ENCODE peak calls at places on chromosomes 6 and 20, in ten cellular contexts. One of them, this sample, is unnamed.

GRCh38 chr6:87444362-87444761 is 28.4 kb upstream of the SLC35A1 start:
- DNase-seq in nephron progenitor cell: no peak
- DNase-seq in CD8-positive, alpha-beta T cell: no peak
- DNase-seq in ovary: no peak
- DNase-seq in spleen: no peak
- DNase-seq in PC-3: no peak
- DNase-seq in RWPE2: no peak
- DNase-seq in neural crest cell: no peak
- DNase-seq in body of pancreas: no peak
- DNase-seq in cardiac fibroblast: no peak
- DNase-seq in this sample: no peak

GRCh38 chr6:8993111-8993510 is 557.8 kb upstream of the SLC35B3 start:
- DNase-seq in nephron progenitor cell: no peak
- DNase-seq in CD8-positive, alpha-beta T cell: no peak
- DNase-seq in ovary: no peak
- DNase-seq in spleen: no peak
- DNase-seq in PC-3: no peak
- DNase-seq in RWPE2: no peak
- DNase-seq in neural crest cell: no peak
- DNase-seq in body of pancreas: no peak
- DNase-seq in cardiac fibroblast: no peak
- DNase-seq in this sample: no peak

GRCh38 chr6:25202505-25202904 is 76.7 kb upstream of the CARMIL1 start:
- DNase-seq in nephron progenitor cell: no peak
- DNase-seq in CD8-positive, alpha-beta T cell: no peak
- DNase-seq in ovary: no peak
- DNase-seq in spleen: no peak
- DNase-seq in PC-3: peak; percentile 45
- DNase-seq in RWPE2: no peak
- DNase-seq in neural crest cell: no peak
- DNase-seq in body of pancreas: no peak
- DNase-seq in cardiac fibroblast: peak; percentile 77
- DNase-seq in this sample: no peak

GRCh38 chr20:21516861-21517565 is 3.1 kb upstream of the NKX2-2 start:
- DNase-seq in nephron progenitor cell: no peak
- DNase-seq in CD8-positive, alpha-beta T cell: no peak
- DNase-seq in ovary: no peak
- DNase-seq in spleen: no peak
- DNase-seq in PC-3: no peak
- DNase-seq in RWPE2: no peak
- DNase-seq in neural crest cell: no peak
- DNase-seq in body of pancreas: no peak
- DNase-seq in cardiac fibroblast: no peak
- DNase-seq in this sample: no peak

GRCh38 chr6:3769610-3770009 is 18.1 kb upstream of the PXDC1 start:
- DNase-seq in nephron progenitor cell: no peak
- DNase-seq in CD8-positive, alpha-beta T cell: no peak
- DNase-seq in ovary: no peak
- DNase-seq in spleen: no peak
- DNase-seq in PC-3: peak; percentile 58
- DNase-seq in RWPE2: no peak
- DNase-seq in neural crest cell: no peak
- DNase-seq in body of pancreas: no peak
- DNase-seq in cardiac fibroblast: peak; percentile 63
- DNase-seq in this sample: no peak

GRCh38 chr6:152981989-152982767 is 663 bp downstream of the FBXO5 start:
- DNase-seq in nephron progenitor cell: peak; percentile 26
- DNase-seq in CD8-positive, alpha-beta T cell: no peak
- DNase-seq in ovary: peak; percentile 29
- DNase-seq in spleen: peak; percentile 90
- DNase-seq in PC-3: no peak
- DNase-seq in RWPE2: peak; percentile 42
- DNase-seq in neural crest cell: peak; percentile 13
- DNase-seq in body of pancreas: peak; percentile 31
- DNase-seq in cardiac fibroblast: no peak
- DNase-seq in this sample: peak; percentile 66

GRCh38 chr6:37324131-37325033 is 29.4 kb upstream of the RNF8 start:
- DNase-seq in nephron progenitor cell: no peak
- DNase-seq in CD8-positive, alpha-beta T cell: no peak
- DNase-seq in ovary: no peak
- DNase-seq in spleen: no peak
- DNase-seq in PC-3: peak; percentile 96
- DNase-seq in RWPE2: no peak
- DNase-seq in neural crest cell: no peak
- DNase-seq in body of pancreas: no peak
- DNase-seq in cardiac fibroblast: no peak
- DNase-seq in this sample: no peak

GRCh38 chr6:119174879-119175817 is 96.7 kb upstream of the FAM184A start:
- DNase-seq in nephron progenitor cell: no peak
- DNase-seq in CD8-positive, alpha-beta T cell: no peak
- DNase-seq in ovary: no peak
- DNase-seq in spleen: no peak
- DNase-seq in PC-3: no peak
- DNase-seq in RWPE2: no peak
- DNase-seq in neural crest cell: no peak
- DNase-seq in body of pancreas: no peak
- DNase-seq in cardiac fibroblast: peak; percentile 57
- DNase-seq in this sample: no peak

GRCh38 chr6:151869345-151869744 is 61.9 kb downstream of the ESR1 start:
- DNase-seq in nephron progenitor cell: no peak
- DNase-seq in CD8-positive, alpha-beta T cell: no peak
- DNase-seq in ovary: no peak
- DNase-seq in spleen: no peak
- DNase-seq in PC-3: no peak
- DNase-seq in RWPE2: no peak
- DNase-seq in neural crest cell: no peak
- DNase-seq in body of pancreas: no peak
- DNase-seq in cardiac fibroblast: peak; percentile 8
- DNase-seq in this sample: no peak

GRCh38 chr6:97401533-97401932 is 118.5 kb upstream of the MMS22L start:
- DNase-seq in nephron progenitor cell: no peak
- DNase-seq in CD8-positive, alpha-beta T cell: no peak
- DNase-seq in ovary: no peak
- DNase-seq in spleen: no peak
- DNase-seq in PC-3: no peak
- DNase-seq in RWPE2: no peak
- DNase-seq in neural crest cell: no peak
- DNase-seq in body of pancreas: no peak
- DNase-seq in cardiac fibroblast: peak; percentile 44
- DNase-seq in this sample: no peak

GRCh38 chr6:69976591-69977090 is 110.3 kb downstream of the COL19A1 start:
- DNase-seq in nephron progenitor cell: no peak
- DNase-seq in CD8-positive, alpha-beta T cell: no peak
- DNase-seq in ovary: no peak
- DNase-seq in spleen: no peak
- DNase-seq in PC-3: no peak
- DNase-seq in RWPE2: no peak
- DNase-seq in neural crest cell: no peak
- DNase-seq in body of pancreas: no peak
- DNase-seq in cardiac fibroblast: no peak
- DNase-seq in this sample: no peak

GRCh38 chr20:5608448-5609161 is 141.6 kb upstream of the SHLD1 start:
- DNase-seq in nephron progenitor cell: no peak
- DNase-seq in CD8-positive, alpha-beta T cell: no peak
- DNase-seq in ovary: no peak
- DNase-seq in spleen: no peak
- DNase-seq in PC-3: peak; percentile 63
- DNase-seq in RWPE2: no peak
- DNase-seq in neural crest cell: no peak
- DNase-seq in body of pancreas: no peak
- DNase-seq in cardiac fibroblast: peak; percentile 57
- DNase-seq in this sample: no peak

GRCh38 chr6:80641591-80641990 is 535.1 kb downstream of the BCKDHB start:
- DNase-seq in nephron progenitor cell: no peak
- DNase-seq in CD8-positive, alpha-beta T cell: no peak
- DNase-seq in ovary: no peak
- DNase-seq in spleen: no peak
- DNase-seq in PC-3: peak; percentile 28
- DNase-seq in RWPE2: no peak
- DNase-seq in neural crest cell: no peak
- DNase-seq in body of pancreas: no peak
- DNase-seq in cardiac fibroblast: no peak
- DNase-seq in this sample: no peak

GRCh38 chr6:69362209-69362608 is 434.6 kb downstream of the LMBRD1 start:
- DNase-seq in nephron progenitor cell: no peak
- DNase-seq in CD8-positive, alpha-beta T cell: no peak
- DNase-seq in ovary: no peak
- DNase-seq in spleen: no peak
- DNase-seq in PC-3: no peak
- DNase-seq in RWPE2: no peak
- DNase-seq in neural crest cell: no peak
- DNase-seq in body of pancreas: no peak
- DNase-seq in cardiac fibroblast: no peak
- DNase-seq in this sample: no peak

GRCh38 chr20:2399390-2399789 is 18.7 kb downstream of the TGM6 start:
- DNase-seq in nephron progenitor cell: no peak
- DNase-seq in CD8-positive, alpha-beta T cell: no peak
- DNase-seq in ovary: no peak
- DNase-seq in spleen: no peak
- DNase-seq in PC-3: no peak
- DNase-seq in RWPE2: no peak
- DNase-seq in neural crest cell: no peak
- DNase-seq in body of pancreas: no peak
- DNase-seq in cardiac fibroblast: no peak
- DNase-seq in this sample: no peak

GRCh38 chr6:69090132-69090531 is 455.1 kb downstream of the ADGRB3 start:
- DNase-seq in nephron progenitor cell: no peak
- DNase-seq in CD8-positive, alpha-beta T cell: no peak
- DNase-seq in ovary: no peak
- DNase-seq in spleen: no peak
- DNase-seq in PC-3: no peak
- DNase-seq in RWPE2: no peak
- DNase-seq in neural crest cell: no peak
- DNase-seq in body of pancreas: no peak
- DNase-seq in cardiac fibroblast: peak; percentile 36
- DNase-seq in this sample: no peak

GRCh38 chr6:138480279-138480949 is 18.9 kb downstream of the NHSL1 start:
- DNase-seq in nephron progenitor cell: no peak
- DNase-seq in CD8-positive, alpha-beta T cell: no peak
- DNase-seq in ovary: no peak
- DNase-seq in spleen: no peak
- DNase-seq in PC-3: no peak
- DNase-seq in RWPE2: no peak
- DNase-seq in neural crest cell: no peak
- DNase-seq in body of pancreas: no peak
- DNase-seq in cardiac fibroblast: no peak
- DNase-seq in this sample: no peak

GRCh38 chr20:32877507-32877906 is 18.8 kb downstream of the EFCAB8 start:
- DNase-seq in nephron progenitor cell: no peak
- DNase-seq in CD8-positive, alpha-beta T cell: no peak
- DNase-seq in ovary: no peak
- DNase-seq in spleen: no peak
- DNase-seq in PC-3: no peak
- DNase-seq in RWPE2: no peak
- DNase-seq in neural crest cell: no peak
- DNase-seq in body of pancreas: no peak
- DNase-seq in cardiac fibroblast: peak; percentile 44
- DNase-seq in this sample: no peak

GRCh38 chr6:89037156-89037900 is 43.2 kb upstream of the PNRC1 start:
- DNase-seq in nephron progenitor cell: no peak
- DNase-seq in CD8-positive, alpha-beta T cell: no peak
- DNase-seq in ovary: peak; percentile 32
- DNase-seq in spleen: no peak
- DNase-seq in PC-3: no peak
- DNase-seq in RWPE2: no peak
- DNase-seq in neural crest cell: no peak
- DNase-seq in body of pancreas: no peak
- DNase-seq in cardiac fibroblast: no peak
- DNase-seq in this sample: no peak

DNA sequence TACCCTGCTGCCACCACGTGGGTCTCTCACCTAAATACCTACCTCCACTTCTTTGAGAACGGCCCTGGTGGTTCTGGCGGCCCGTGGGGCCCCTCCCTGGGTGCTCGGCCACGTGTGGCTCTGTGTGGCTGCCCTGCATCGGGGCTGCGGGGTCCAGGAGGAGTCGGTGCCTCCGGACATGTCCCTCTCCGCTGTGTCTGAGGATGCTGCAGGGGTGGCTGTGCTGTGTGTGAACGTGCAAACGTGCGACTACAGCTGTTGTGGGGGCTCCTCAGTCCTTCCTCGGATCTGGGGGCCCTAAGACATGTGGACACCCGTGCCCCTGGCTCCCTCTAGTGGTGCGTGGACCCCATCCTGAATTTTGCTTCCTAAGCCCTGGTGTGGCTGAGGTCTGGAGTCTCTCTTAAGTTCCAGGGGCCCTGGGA is 691.8 kb downstream of the QKI start:
- DNase-seq in nephron progenitor cell: peak; percentile 43
- DNase-seq in CD8-positive, alpha-beta T cell: no peak
- DNase-seq in ovary: no peak
- DNase-seq in spleen: no peak
- DNase-seq in PC-3: peak; percentile 15
- DNase-seq in RWPE2: no peak
- DNase-seq in neural crest cell: peak; percentile 42
- DNase-seq in body of pancreas: no peak
- DNase-seq in cardiac fibroblast: peak; percentile 40
- DNase-seq in this sample: no peak
- TF ChIP-seq CTCF in nephron progenitor cell: peak; percentile 44
- TF ChIP-seq CTCF in CD8-positive, alpha-beta T cell: no peak
- TF ChIP-seq CTCF in ovary: no peak
- TF ChIP-seq CTCF in spleen: no peak
- TF ChIP-seq CTCF in PC-3: peak; percentile 47
- TF ChIP-seq CTCF in RWPE2: peak; percentile 16
- TF ChIP-seq CTCF in neural crest cell: peak; percentile 57
- TF ChIP-seq CTCF in body of pancreas: peak; percentile 11
- TF ChIP-seq CTCF in cardiac fibroblast: peak; percentile 50
- TF ChIP-seq CTCF in this sample: peak; percentile 79

GRCh38 chr20:51966296-51966971 is 164.1 kb upstream of the SALL4 start:
- DNase-seq in nephron progenitor cell: peak; percentile 44
- DNase-seq in CD8-positive, alpha-beta T cell: no peak
- DNase-seq in ovary: peak; percentile 24
- DNase-seq in spleen: no peak
- DNase-seq in PC-3: peak; percentile 95
- DNase-seq in RWPE2: no peak
- DNase-seq in neural crest cell: peak; percentile 52
- DNase-seq in body of pancreas: peak; percentile 33
- DNase-seq in cardiac fibroblast: peak; percentile 81
- DNase-seq in this sample: no peak
- TF ChIP-seq CTCF in nephron progenitor cell: peak; percentile 56
- TF ChIP-seq CTCF in CD8-positive, alpha-beta T cell: no peak
- TF ChIP-seq CTCF in ovary: no peak
- TF ChIP-seq CTCF in spleen: no peak
- TF ChIP-seq CTCF in PC-3: peak; percentile 97
- TF ChIP-seq CTCF in RWPE2: peak; percentile 97
- TF ChIP-seq CTCF in neural crest cell: peak; percentile 61
- TF ChIP-seq CTCF in body of pancreas: peak; percentile 46
- TF ChIP-seq CTCF in cardiac fibroblast: peak; percentile 86
- TF ChIP-seq CTCF in this sample: peak; percentile 83

GRCh38 chr20:25696384-25697131 is at the start of gene ZNF337:
- DNase-seq in nephron progenitor cell: peak; percentile 97
- DNase-seq in CD8-positive, alpha-beta T cell: peak; percentile 88
- DNase-seq in ovary: peak; percentile 93
- DNase-seq in spleen: peak; percentile 98
- DNase-seq in PC-3: peak; percentile 98
- DNase-seq in RWPE2: peak; percentile 97
- DNase-seq in neural crest cell: peak; percentile 94
- DNase-seq in body of pancreas: peak; percentile 95
- DNase-seq in cardiac fibroblast: peak; percentile 96
- DNase-seq in this sample: peak; percentile 99
- TF ChIP-seq CTCF in nephron progenitor cell: no peak
- TF ChIP-seq CTCF in CD8-positive, alpha-beta T cell: no peak
- TF ChIP-seq CTCF in ovary: peak; percentile 39
- TF ChIP-seq CTCF in spleen: no peak
- TF ChIP-seq CTCF in PC-3: peak; percentile 37
- TF ChIP-seq CTCF in RWPE2: peak; percentile 33
- TF ChIP-seq CTCF in neural crest cell: no peak
- TF ChIP-seq CTCF in body of pancreas: peak; percentile 24
- TF ChIP-seq CTCF in cardiac fibroblast: no peak
- TF ChIP-seq CTCF in this sample: peak; percentile 61

GRCh38 chr6:100370265-100370664 is 94.5 kb downstream of the SIM1 start:
- DNase-seq in nephron progenitor cell: no peak
- DNase-seq in CD8-positive, alpha-beta T cell: no peak
- DNase-seq in ovary: no peak
- DNase-seq in spleen: no peak
- DNase-seq in PC-3: peak; percentile 18
- DNase-seq in RWPE2: no peak
- DNase-seq in neural crest cell: no peak
- DNase-seq in body of pancreas: no peak
- DNase-seq in cardiac fibroblast: no peak
- DNase-seq in this sample: no peak
- TF ChIP-seq CTCF in nephron progenitor cell: no peak
- TF ChIP-seq CTCF in CD8-positive, alpha-beta T cell: no peak
- TF ChIP-seq CTCF in ovary: no peak
- TF ChIP-seq CTCF in spleen: no peak
- TF ChIP-seq CTCF in PC-3: peak; percentile 45
- TF ChIP-seq CTCF in RWPE2: peak; percentile 28
- TF ChIP-seq CTCF in neural crest cell: peak; percentile 30
- TF ChIP-seq CTCF in body of pancreas: peak; percentile 17
- TF ChIP-seq CTCF in cardiac fibroblast: peak; percentile 18
- TF ChIP-seq CTCF in this sample: peak; percentile 63

This sample was measured in chondrocyte.